ENCODE peak calls at places on chromosomes 6 and 20, in six cellular contexts. One of them, this sample, is unnamed.

GRCh38 chr20:48041078-48041780 is 255.9 kb upstream of the SULF2 start:
- DNase-seq in GM12878: no peak
- DNase-seq in GM12891: no peak
- DNase-seq in K562: no peak
- DNase-seq in H1: no peak
- DNase-seq in HepG2: no peak
- DNase-seq in this sample: no peak

GRCh38 chr20:54208492-54209044 is 681 bp downstream of the PFDN4 start:
- DNase-seq in GM12878: no peak
- DNase-seq in GM12891: no peak
- DNase-seq in K562: peak; percentile 30
- DNase-seq in H1: no peak
- DNase-seq in HepG2: peak; percentile 35
- DNase-seq in this sample: no peak

GRCh38 chr6:32529697-32530429 is at the start of gene HLA-DRB5:
- DNase-seq in GM12878: peak; percentile 58
- DNase-seq in GM12891: peak; percentile 1
- DNase-seq in K562: no peak
- DNase-seq in H1: no peak
- DNase-seq in HepG2: no peak
- DNase-seq in this sample: no peak

GRCh38 chr6:38136547-38136946 is 317.0 kb downstream of the ZFAND3 start:
- DNase-seq in GM12878: no peak
- DNase-seq in GM12891: no peak
- DNase-seq in K562: no peak
- DNase-seq in H1: no peak
- DNase-seq in HepG2: no peak
- DNase-seq in this sample: no peak

GRCh38 chr6:10837009-10837691 is 1.2 kb downstream of the MAK start:
- DNase-seq in GM12878: no peak
- DNase-seq in GM12891: no peak
- DNase-seq in K562: peak; percentile 69
- DNase-seq in H1: no peak
- DNase-seq in HepG2: no peak
- DNase-seq in this sample: peak; percentile 5

GRCh38 chr6:43394982-43395381 is 25.5 kb upstream of the ZNF318 start:
- DNase-seq in GM12878: no peak
- DNase-seq in GM12891: no peak
- DNase-seq in K562: no peak
- DNase-seq in H1: no peak
- DNase-seq in HepG2: no peak
- DNase-seq in this sample: no peak

GRCh38 chr20:4689224-4689623 is 32.5 kb upstream of the PRND start:
- DNase-seq in GM12878: no peak
- DNase-seq in GM12891: no peak
- DNase-seq in K562: no peak
- DNase-seq in H1: no peak
- DNase-seq in HepG2: no peak
- DNase-seq in this sample: no peak

GRCh38 chr6:20569000-20569610 is 34.8 kb downstream of the CDKAL1 start:
- DNase-seq in GM12878: no peak
- DNase-seq in GM12891: no peak
- DNase-seq in K562: no peak
- DNase-seq in H1: no peak
- DNase-seq in HepG2: no peak
- DNase-seq in this sample: no peak

GRCh38 chr20:6836821-6837374 is 69.4 kb downstream of the BMP2 start:
- DNase-seq in GM12878: no peak
- DNase-seq in GM12891: no peak
- DNase-seq in K562: no peak
- DNase-seq in H1: no peak
- DNase-seq in HepG2: no peak
- DNase-seq in this sample: no peak

GRCh38 chr20:1118336-1119127 is at the start of gene PSMF1:
- DNase-seq in GM12878: peak; percentile 66
- DNase-seq in GM12891: peak; percentile 90
- DNase-seq in K562: peak; percentile 86
- DNase-seq in H1: peak; percentile 98
- DNase-seq in HepG2: peak; percentile 92
- DNase-seq in this sample: peak; percentile 90

GRCh38 chr6:163745566-163746400 is 331.3 kb downstream of the QKI start:
- DNase-seq in GM12878: no peak
- DNase-seq in GM12891: no peak
- DNase-seq in K562: peak; percentile 35
- DNase-seq in H1: no peak
- DNase-seq in HepG2: peak; percentile 56
- DNase-seq in this sample: no peak

GRCh38 chr6:677919-678318 is 15.0 kb downstream of the EXOC2 start:
- DNase-seq in GM12878: no peak
- DNase-seq in GM12891: no peak
- DNase-seq in K562: no peak
- DNase-seq in H1: no peak
- DNase-seq in HepG2: no peak
- DNase-seq in this sample: no peak

DNA sequence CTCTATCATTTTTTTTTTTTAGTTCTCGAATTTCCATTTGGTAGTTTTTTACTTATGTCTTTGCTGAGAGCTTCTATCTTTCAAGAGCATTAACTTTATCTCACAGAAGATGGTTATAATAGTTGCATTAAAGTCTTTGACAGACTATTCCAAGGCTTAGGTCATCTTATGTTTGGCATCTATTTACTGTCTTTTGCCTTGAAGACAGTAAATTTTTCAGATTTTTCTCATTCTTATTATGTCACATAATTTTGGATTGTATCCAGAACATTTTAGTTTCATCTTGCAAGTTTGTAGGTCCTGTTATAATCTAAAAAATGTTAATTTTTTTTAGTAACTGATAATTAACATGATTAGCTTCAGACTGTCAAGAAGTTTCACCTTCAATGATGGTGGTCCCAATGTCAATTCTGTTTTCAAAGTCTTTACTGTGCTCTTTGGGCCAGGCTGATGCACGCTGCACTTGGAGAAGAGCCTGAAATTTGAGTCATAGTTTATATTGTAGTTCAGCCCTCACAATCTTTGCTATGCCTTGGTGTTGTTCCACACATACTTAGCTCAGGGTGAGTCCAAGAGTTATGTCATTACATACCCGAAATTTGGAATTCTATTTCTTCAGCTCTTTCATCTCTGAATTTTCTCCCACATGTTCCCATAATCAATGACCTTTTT is 110.5 kb upstream of the BTBD3 start:
- DNase-seq in GM12878: no peak
- DNase-seq in GM12891: no peak
- DNase-seq in K562: no peak
- DNase-seq in H1: no peak
- DNase-seq in HepG2: no peak
- DNase-seq in this sample: no peak
- TF ChIP-seq TAF1 in GM12878: no peak
- TF ChIP-seq TAF1 in GM12891: no peak
- TF ChIP-seq TAF1 in K562: no peak
- TF ChIP-seq TAF1 in H1: no peak
- TF ChIP-seq TAF1 in HepG2: no peak
- TF ChIP-seq TAF1 in this sample: no peak

GRCh38 chr6:166241974-166242373 is 66.2 kb downstream of the PRR18 start:
- DNase-seq in GM12878: no peak
- DNase-seq in GM12891: no peak
- DNase-seq in K562: no peak
- DNase-seq in H1: no peak
- DNase-seq in HepG2: no peak
- DNase-seq in this sample: no peak
- TF ChIP-seq POLR2A in GM12878: no peak
- TF ChIP-seq POLR2A in GM12891: no peak
- TF ChIP-seq POLR2A in K562: no peak
- TF ChIP-seq POLR2A in H1: no peak
- TF ChIP-seq POLR2A in HepG2: no peak
- TF ChIP-seq POLR2A in this sample: no peak

GRCh38 chr6:147560670-147561069 is 52.2 kb downstream of the SAMD5 start:
- DNase-seq in GM12878: no peak
- DNase-seq in GM12891: no peak
- DNase-seq in K562: no peak
- DNase-seq in H1: no peak
- DNase-seq in HepG2: no peak
- DNase-seq in this sample: no peak

GRCh38 chr6:147564556-147564955 is 56.1 kb downstream of the SAMD5 start:
- DNase-seq in GM12878: no peak
- DNase-seq in GM12891: no peak
- DNase-seq in K562: no peak
- DNase-seq in H1: no peak
- DNase-seq in HepG2: no peak
- DNase-seq in this sample: no peak

GRCh38 chr6:147561742-147562141 is 53.3 kb downstream of the SAMD5 start:
- DNase-seq in GM12878: no peak
- DNase-seq in GM12891: no peak
- DNase-seq in K562: no peak
- DNase-seq in H1: no peak
- DNase-seq in HepG2: no peak
- DNase-seq in this sample: no peak

GRCh38 chr6:147554281-147554680 is 45.8 kb downstream of the SAMD5 start:
- DNase-seq in GM12878: no peak
- DNase-seq in GM12891: no peak
- DNase-seq in K562: no peak
- DNase-seq in H1: no peak
- DNase-seq in HepG2: no peak
- DNase-seq in this sample: no peak

GRCh38 chr6:147559016-147559415 is 50.5 kb downstream of the SAMD5 start:
- DNase-seq in GM12878: no peak
- DNase-seq in GM12891: no peak
- DNase-seq in K562: no peak
- DNase-seq in H1: no peak
- DNase-seq in HepG2: no peak
- DNase-seq in this sample: no peak
- TF ChIP-seq POLR2AphosphoS5 in GM12878: no peak
- TF ChIP-seq POLR2AphosphoS5 in GM12891: no peak
- TF ChIP-seq POLR2AphosphoS5 in K562: no peak
- TF ChIP-seq POLR2AphosphoS5 in H1: no peak
- TF ChIP-seq POLR2AphosphoS5 in HepG2: no peak
- TF ChIP-seq POLR2AphosphoS5 in this sample: no peak

GRCh38 chr6:56214304-56215101 is 32.9 kb downstream of the COL21A1 start:
- DNase-seq in GM12878: no peak
- DNase-seq in GM12891: no peak
- DNase-seq in K562: no peak
- DNase-seq in H1: no peak
- DNase-seq in HepG2: no peak
- DNase-seq in this sample: no peak

GRCh38 chr6:56223995-56224394 is 23.4 kb downstream of the COL21A1 start:
- DNase-seq in GM12878: no peak
- DNase-seq in GM12891: no peak
- DNase-seq in K562: no peak
- DNase-seq in H1: no peak
- DNase-seq in HepG2: no peak
- DNase-seq in this sample: no peak

GRCh38 chr6:56222509-56222908 is 24.9 kb downstream of the COL21A1 start:
- DNase-seq in GM12878: no peak
- DNase-seq in GM12891: no peak
- DNase-seq in K562: no peak
- DNase-seq in H1: no peak
- DNase-seq in HepG2: no peak
- DNase-seq in this sample: no peak

GRCh38 chr6:56220078-56220477 is 27.3 kb downstream of the COL21A1 start:
- DNase-seq in GM12878: no peak
- DNase-seq in GM12891: no peak
- DNase-seq in K562: no peak
- DNase-seq in H1: no peak
- DNase-seq in HepG2: no peak
- DNase-seq in this sample: no peak
- TF ChIP-seq TAF1 in GM12878: no peak
- TF ChIP-seq TAF1 in GM12891: no peak
- TF ChIP-seq TAF1 in K562: no peak
- TF ChIP-seq TAF1 in H1: no peak
- TF ChIP-seq TAF1 in HepG2: no peak
- TF ChIP-seq TAF1 in this sample: no peak

DNA sequence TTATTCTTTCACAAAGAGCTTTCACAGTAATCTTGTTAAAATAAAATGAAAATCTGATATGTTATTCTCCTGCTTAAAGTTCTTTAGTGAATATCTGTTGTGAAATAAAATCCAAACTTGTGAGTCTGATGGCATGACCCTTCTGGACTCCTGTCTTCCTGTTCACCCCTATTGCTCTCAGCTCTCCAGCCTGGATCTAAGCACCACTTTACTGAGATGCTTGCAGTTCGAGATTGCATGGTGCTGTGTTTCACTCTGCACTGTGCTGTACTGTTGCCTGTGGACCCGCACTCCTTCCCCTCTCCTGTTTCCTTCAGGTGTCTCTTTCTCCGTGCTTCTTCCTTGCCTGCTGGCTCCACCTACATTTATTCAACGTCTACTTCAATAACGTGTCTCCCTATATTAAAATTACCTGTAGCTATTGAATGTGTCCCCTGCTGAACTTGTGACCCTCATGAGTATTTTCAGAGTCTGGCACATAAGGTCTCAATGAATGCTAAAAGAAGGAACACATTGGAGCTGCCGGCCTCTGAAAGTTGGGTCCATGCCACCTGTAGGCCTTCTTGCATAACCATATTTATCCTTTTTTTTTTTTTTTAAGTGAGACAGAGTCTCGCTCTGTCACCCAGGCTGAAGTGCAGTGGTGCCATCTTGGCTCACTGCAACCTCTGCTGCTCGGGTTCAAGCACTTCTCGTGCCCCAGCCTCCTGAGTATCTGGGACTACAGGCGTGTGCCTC is 100.1 kb downstream of the ARID1B start:
- DNase-seq in GM12878: no peak
- DNase-seq in GM12891: no peak
- DNase-seq in K562: no peak
- DNase-seq in H1: no peak
- DNase-seq in HepG2: no peak
- DNase-seq in this sample: no peak
- TF ChIP-seq POLR2A in GM12878: no peak
- TF ChIP-seq POLR2A in GM12891: no peak
- TF ChIP-seq POLR2A in K562: no peak
- TF ChIP-seq POLR2A in H1: no peak
- TF ChIP-seq POLR2A in HepG2: no peak
- TF ChIP-seq POLR2A in this sample: no peak

GRCh38 chr6:42260424-42260888 is 42.8 kb upstream of the MRPS10 start:
- DNase-seq in GM12878: no peak
- DNase-seq in GM12891: no peak
- DNase-seq in K562: peak; percentile 78
- DNase-seq in H1: peak; percentile 73
- DNase-seq in HepG2: peak; percentile 44
- DNase-seq in this sample: no peak
- TF ChIP-seq POLR2AphosphoS5 in GM12878: no peak
- TF ChIP-seq POLR2AphosphoS5 in GM12891: no peak
- TF ChIP-seq POLR2AphosphoS5 in K562: no peak
- TF ChIP-seq POLR2AphosphoS5 in H1: no peak
- TF ChIP-seq POLR2AphosphoS5 in HepG2: no peak
- TF ChIP-seq POLR2AphosphoS5 in this sample: no peak

This sample was measured in GM12892.